ENCODE peak calls at places on chromosomes 7 and 10, in ten cellular contexts. Q is pancreas; J is EH; D is AG10803; U is substantia nigra; X is stimulated activated CD4-positive, alpha-beta T cell treated with anti-CD3 and anti-CD28 coated beads, Interleukin-1b, Interleukin-23, amount 100 ng/mL, for 1 hour; A is neural crest cell; C is kidney epithelial cell; H is kidney; G is fibroblast of the conjunctiva. B is an unnamed sample.

GRCh38 chr7:148824864-148825263 is 59.2 kb downstream of the EZH2 start:
- DNase-seq in U (no peak), C (no peak), Q (no peak), X (no peak), J (no peak), H (no peak), G (no peak), D (no peak), A (no peak), B (no peak)

GRCh38 chr7:20236043-20236442 is 18.9 kb upstream of the MACC1 start:
- DNase-seq in G (no peak), U (no peak), D (no peak), C (no peak), X (no peak), A (no peak), J (no peak), H (no peak), Q (no peak), B (no peak)

GRCh38 chr7:20785211-20786048 is 1.3 kb downstream of the SP8 start:
- DNase-seq in A (no peak), C (no peak), H (no peak), U (no peak), D (no peak), G (no peak), X (no peak), Q (peak), J (peak), B (no peak)

GRCh38 chr10:132828681-132829080 is 42.7 kb upstream of the NKX6-2 start:
- DNase-seq in G (no peak), U (no peak), J (no peak), X (no peak), Q (peak), A (no peak), D (no peak), C (no peak), H (no peak), B (no peak)

GRCh38 chr10:31101123-31101522 is 69.5 kb upstream of the ZNF438 start:
- DNase-seq in C (peak), H (peak), X (peak), U (no peak), Q (no peak), D (peak), J (peak), A (no peak), G (no peak), B (no peak)

GRCh38 chr7:142523821-142524460 is 225.3 kb upstream of the PRSS1 start:
- DNase-seq in H (no peak), Q (no peak), D (no peak), X (no peak), U (no peak), J (peak), A (no peak), G (no peak), C (no peak), B (no peak)

GRCh38 chr7:99473315-99473596 is 566 bp downstream of the ZNF789 start:
- DNase-seq in J (peak), C (peak), X (no peak), A (no peak), D (peak), G (peak), H (no peak), Q (peak), U (no peak), B (no peak)

GRCh38 chr10:86099542-86100334 is 266.9 kb downstream of the GRID1 start:
- DNase-seq in C (no peak), H (no peak), D (no peak), G (no peak), A (no peak), J (no peak), X (no peak), Q (no peak), U (no peak), B (no peak)

GRCh38 chr10:22712959-22713852 is 1.2 kb downstream of the PIP4K2A start:
- DNase-seq in A (peak), U (no peak), C (no peak), H (peak), D (peak), G (no peak), X (no peak), J (peak), Q (peak), B (no peak)

GRCh38 chr10:11045995-11046394 is 28.3 kb downstream of the CELF2 start:
- DNase-seq in H (no peak), D (no peak), C (no peak), Q (no peak), A (no peak), J (no peak), G (no peak), X (no peak), U (no peak), B (no peak)

GRCh38 chr7:128790297-128791037 is 1.3 kb upstream of the CCDC136 start:
- DNase-seq in G (no peak), J (no peak), U (no peak), C (no peak), H (peak), X (no peak), D (no peak), Q (no peak), A (peak), B (no peak)

GRCh38 chr7:95101422-95101821 is 194.0 kb downstream of the PPP1R9A start:
- DNase-seq in J (no peak), X (no peak), A (no peak), G (no peak), H (no peak), U (no peak), Q (no peak), C (no peak), D (no peak), B (no peak)

GRCh38 chr10:106802949-106803348 is 361.6 kb downstream of the SORCS1 start:
- DNase-seq in U (no peak), D (no peak), A (no peak), G (no peak), Q (no peak), J (no peak), H (no peak), X (no peak), C (no peak), B (no peak)

GRCh38 chr10:44968887-44969400 is 9.3 kb downstream of the RASSF4 start:
- DNase-seq in U (no peak), C (no peak), H (no peak), D (no peak), J (no peak), Q (no peak), A (no peak), G (no peak), X (no peak), B (no peak)

GRCh38 chr10:121115154-121115553 is 264.0 kb downstream of the WDR11 start:
- DNase-seq in J (no peak), D (no peak), A (no peak), X (no peak), C (no peak), H (no peak), Q (no peak), G (no peak), U (no peak), B (no peak)

GRCh38 chr10:35352508-35352907 is 16.2 kb downstream of the CCNY start:
- DNase-seq in G (no peak), D (no peak), X (no peak), Q (no peak), J (no peak), C (no peak), A (no peak), U (no peak), H (no peak), B (no peak)